ENCODE peak calls at places on chromosome 3, in four cellular contexts. N, I, L and H are unnamed samples.

GRCh38 chr3:127999509-128000106 is 52.6 kb upstream of the SEC61A1 start:
- DNase-seq in L (no peak), N (no peak), I (no peak), H (no peak)

GRCh38 chr3:48465531-48466378 is 19.2 kb downstream of the ATRIP start:
- DNase-seq in L (peak; percentile 80), I (peak; percentile 84), N (peak; percentile 98), H (peak; percentile 80)

GRCh38 chr3:44669760-44670159 is 21.2 kb downstream of the ZNF35 start:
- DNase-seq in I (no peak), L (no peak), N (no peak), H (no peak)

GRCh38 chr3:123568875-123569274 is 16.0 kb downstream of the HACD2 start:
- DNase-seq in N (no peak), I (no peak), L (no peak), H (no peak)

GRCh38 chr3:120622870-120623718 is 27.0 kb downstream of the NDUFB4 start:
- DNase-seq in N (no peak), I (peak; percentile 9), L (peak; percentile 10), H (peak; percentile 57)

GRCh38 chr3:77449459-77449858 is 409.6 kb downstream of the ROBO2 start:
- DNase-seq in L (no peak), N (no peak), I (no peak), H (no peak)

GRCh38 chr3:190514163-190515153 is 573 bp downstream of the IL1RAP start:
- DNase-seq in I (peak; percentile 43), L (peak; percentile 31), N (peak; percentile 78), H (no peak)

GRCh38 chr3:25513642-25514266 is 85.7 kb downstream of the RARB start:
- DNase-seq in L (no peak), I (no peak), N (no peak), H (no peak)

GRCh38 chr3:191557322-191557721 is 96.4 kb downstream of the PYDC2 start:
- DNase-seq in N (no peak), I (no peak), L (no peak), H (no peak)

GRCh38 chr3:197511130-197511529 is 44.6 kb downstream of the BDH1 start:
- DNase-seq in L (no peak), I (no peak), N (no peak), H (no peak)

GRCh38 chr3:44914936-44915335 is 40.5 kb downstream of the TGM4 start:
- DNase-seq in I (no peak), N (no peak), L (no peak), H (no peak)

GRCh38 chr3:10505050-10505790 is at the start of gene ATP2B2:
- DNase-seq in I (peak; percentile 10), L (no peak), N (no peak), H (no peak)

GRCh38 chr3:14913926-14914776 is 33.2 kb upstream of the NR2C2 start:
- DNase-seq in I (no peak), N (no peak), L (no peak), H (no peak)

GRCh38 chr3:107794664-107795443 is 272.1 kb downstream of the BBX start:
- DNase-seq in I (no peak), N (no peak), L (no peak), H (no peak)

GRCh38 chr3:148546959-148547358 is 150.7 kb upstream of the AGTR1 start:
- DNase-seq in N (no peak), L (no peak), I (no peak), H (no peak)